ENCODE peak calls at places on chromosome 3, in four cellular contexts. Q, Y, M and J are unnamed samples.
A peak's percentile ranks its signal among the peaks of the same experiment; 100 is the strongest.

GRCh38 chr3:94137377-94137776 is 74.5 kb downstream of the NSUN3 start:
- DNase-seq in Y (no peak), Q (no peak), M (no peak), J (no peak)

GRCh38 chr3:195185574-195185973 is 85.4 kb downstream of the XXYLT1 start:
- DNase-seq in Y (peak; percentile 91), Q (no peak), M (peak; percentile 58), J (no peak)

GRCh38 chr3:157393076-157393475 is 43.6 kb upstream of the PTX3 start:
- DNase-seq in M (peak; percentile 27), Q (no peak), Y (no peak), J (no peak)

GRCh38 chr3:119018690-119019463 is 15.8 kb downstream of the IGSF11 start:
- DNase-seq in Y (no peak), M (no peak), Q (no peak), J (no peak)

GRCh38 chr3:104886220-104886995 is 480.3 kb upstream of the ALCAM start:
- DNase-seq in M (peak; percentile 63), Y (no peak), Q (no peak), J (no peak)

GRCh38 chr3:66195347-66195783 is 25.4 kb upstream of the SLC25A26 start:
- DNase-seq in M (peak; percentile 46), Q (peak; percentile 60), Y (peak; percentile 55), J (peak; percentile 90)

GRCh38 chr3:4588410-4588809 is 95.3 kb downstream of the ITPR1 start:
- DNase-seq in Q (peak; percentile 11), M (peak; percentile 51), Y (no peak), J (no peak)

GRCh38 chr3:133828576-133829309 is 23.1 kb downstream of the SRPRB start:
- DNase-seq in Y (no peak), Q (no peak), M (no peak), J (no peak)

GRCh38 chr3:197028711-197029510 is 706 bp downstream of the MELTF start:
- DNase-seq in Q (no peak), M (peak; percentile 36), Y (peak; percentile 57), J (peak; percentile 37)

GRCh38 chr3:66394261-66395249 is 106.3 kb downstream of the LRIG1 start:
- DNase-seq in Y (no peak), Q (no peak), M (no peak), J (no peak)

GRCh38 chr3:13707456-13707855 is 158.5 kb downstream of the FBLN2 start:
- DNase-seq in Y (no peak), Q (no peak), M (no peak), J (no peak)

GRCh38 chr3:113968986-113969385 is 21.2 kb downstream of the ZDHHC23 start:
- DNase-seq in Y (no peak), M (no peak), Q (no peak), J (peak; percentile 40)

GRCh38 chr3:145952541-145952940 is 208.4 kb downstream of the PLOD2 start:
- DNase-seq in M (peak; percentile 4), Y (no peak), Q (no peak), J (no peak)

GRCh38 chr3:190258634-190259033 is 63.6 kb downstream of the CLDN1 start:
- DNase-seq in M (no peak), Q (no peak), Y (no peak), J (peak; percentile 72)

GRCh38 chr3:78967061-78967460 is 800.7 kb downstream of the ROBO1 start:
- DNase-seq in Q (no peak), Y (no peak), M (peak; percentile 20), J (no peak)

GRCh38 chr3:123444023-123444422 is 4.9 kb downstream of the ADCY5 start:
- DNase-seq in M (no peak), Q (no peak), Y (no peak), J (no peak)

GRCh38 chr3:128218476-128218829 is 65.2 kb downstream of the EEFSEC start:
- DNase-seq in Q (no peak), M (no peak), Y (no peak), J (no peak)

GRCh38 chr3:141087071-141087824 is 36.1 kb downstream of the SPSB4 start:
- DNase-seq in M (no peak), Y (no peak), Q (no peak), J (no peak)

GRCh38 chr3:156449712-156450574 is 105.0 kb downstream of the SSR3 start:
- DNase-seq in M (peak; percentile 64), Q (peak; percentile 55), Y (no peak), J (peak; percentile 39)

GRCh38 chr3:185070491-185071335 is 82.1 kb downstream of the C3orf70 start:
- DNase-seq in Q (peak; percentile 49), Y (peak; percentile 15), M (peak; percentile 46), J (peak; percentile 12)

GRCh38 chr3:178306427-178307115 is 229.7 kb upstream of the KCNMB2 start:
- DNase-seq in Q (no peak), M (no peak), Y (no peak), J (no peak)

GRCh38 chr3:71784914-71785593 is at the start of gene PROK2:
- DNase-seq in M (no peak), Q (peak; percentile 33), Y (no peak), J (peak; percentile 32)

GRCh38 chr3:52834871-52835501 is at the start of gene MUSTN1:
- DNase-seq in Y (no peak), M (no peak), Q (peak; percentile 40), J (no peak)

GRCh38 chr3:136350557-136350956 is 100.4 kb downstream of the PCCB start:
- DNase-seq in M (no peak), Q (no peak), Y (no peak), J (no peak)

GRCh38 chr3:147360936-147361670 is 45.2 kb downstream of the ZIC4 start:
- DNase-seq in Y (no peak), M (no peak), Q (peak; percentile 29), J (peak; percentile 53)

GRCh38 chr3:18747383-18747782 is 322.2 kb upstream of the SATB1 start:
- DNase-seq in Q (no peak), M (no peak), Y (no peak), J (no peak)

GRCh38 chr3:50390523-50391177 is 31.3 kb upstream of the TMEM115 start:
- DNase-seq in Q (peak; percentile 26), M (no peak), Y (peak; percentile 46), J (no peak)

GRCh38 chr3:107727102-107727501 is 204.3 kb downstream of the BBX start:
- DNase-seq in Y (no peak), M (no peak), Q (no peak), J (no peak)

GRCh38 chr3:9914559-9915251 is 2.2 kb upstream of the IL17RC start:
- DNase-seq in Y (no peak), Q (no peak), M (no peak), J (peak; percentile 78)

GRCh38 chr3:148106062-148106461 is 591.6 kb upstream of the AGTR1 start:
- DNase-seq in M (no peak), Q (no peak), Y (no peak), J (no peak)

GRCh38 chr3:121720163-121720562 is 29.4 kb downstream of the GOLGB1 start:
- DNase-seq in Q (no peak), Y (no peak), M (no peak), J (no peak)

GRCh38 chr3:56089739-56090138 is 378.5 kb downstream of the ERC2 start:
- DNase-seq in Q (no peak), Y (no peak), M (no peak), J (no peak)

GRCh38 chr3:39896184-39896583 is 86.8 kb downstream of the MYRIP start:
- DNase-seq in Q (no peak), Y (no peak), M (no peak), J (no peak)

GRCh38 chr3:194986208-194987043 is 284.5 kb downstream of the XXYLT1 start:
- DNase-seq in Q (no peak), M (peak; percentile 88), Y (peak; percentile 85), J (peak; percentile 92)

GRCh38 chr3:159928071-159928491 is 60.6 kb upstream of the IL12A start:
- DNase-seq in Y (peak; percentile 25), Q (no peak), M (peak; percentile 58), J (no peak)

GRCh38 chr3:38579551-38580449 is 69.7 kb downstream of the SCN5A start:
- DNase-seq in Q (no peak), Y (no peak), M (no peak), J (no peak)

GRCh38 chr3:48222616-48223513 is at the start of gene CAMP:
- DNase-seq in Q (peak; percentile 70), Y (peak; percentile 95), M (peak; percentile 91), J (no peak)
- TF ChIP-seq EZH2 in Q (no peak), Y (no peak), M (no peak), J (no peak)

DNA sequence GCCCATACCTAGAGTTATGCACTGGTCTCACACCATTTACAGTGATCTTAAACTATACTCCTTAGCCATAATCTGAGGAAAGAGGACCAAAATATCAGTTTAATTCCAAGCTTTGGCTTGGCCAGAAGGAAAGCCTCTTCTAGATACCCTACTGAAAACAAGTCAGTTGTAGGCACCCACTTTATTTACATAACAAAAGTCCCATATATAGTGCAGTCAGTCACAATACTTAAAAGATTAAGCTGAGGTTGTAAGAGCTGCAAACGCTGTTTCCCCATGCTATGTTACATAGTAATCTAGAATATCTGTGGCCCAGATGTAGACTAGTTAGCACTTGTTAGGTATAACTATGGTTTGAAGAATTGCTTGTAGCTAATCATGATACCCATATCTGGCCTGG is 160.3 kb upstream of the SLC2A2 start:
- DNase-seq in Y (no peak), Q (no peak), M (no peak), J (no peak)
- H3K36me3 ChIP-seq in Y (peaks cover 19% of the 10 kb centered on the region), Q (no peaks in the 10 kb centered on the region), M (no peaks in the 10 kb centered on the region), J (no peaks in the 10 kb centered on the region)

GRCh38 chr3:17013571-17013970 is 128.8 kb downstream of the PLCL2 start:
- DNase-seq in M (no peak), Q (no peak), Y (no peak), J (no peak)
- TF ChIP-seq EZH2 in M (no peak), Q (no peak), Y (no peak), J (no peak)

GRCh38 chr3:36893137-36893557 is 51.7 kb downstream of the TRANK1 start:
- DNase-seq in Y (no peak), M (peak; percentile 34), Q (peak; percentile 48), J (peak; percentile 99)

GRCh38 chr3:36894924-36895323 is 49.9 kb downstream of the TRANK1 start:
- DNase-seq in Y (no peak), Q (no peak), M (no peak), J (no peak)

GRCh38 chr3:36892457-36893136 is 52.3 kb downstream of the TRANK1 start:
- DNase-seq in M (no peak), Y (no peak), Q (no peak), J (no peak)

GRCh38 chr3:36891651-36892268 is 53.1 kb downstream of the TRANK1 start:
- DNase-seq in Y (no peak), Q (no peak), M (no peak), J (peak; percentile 98)

DNA sequence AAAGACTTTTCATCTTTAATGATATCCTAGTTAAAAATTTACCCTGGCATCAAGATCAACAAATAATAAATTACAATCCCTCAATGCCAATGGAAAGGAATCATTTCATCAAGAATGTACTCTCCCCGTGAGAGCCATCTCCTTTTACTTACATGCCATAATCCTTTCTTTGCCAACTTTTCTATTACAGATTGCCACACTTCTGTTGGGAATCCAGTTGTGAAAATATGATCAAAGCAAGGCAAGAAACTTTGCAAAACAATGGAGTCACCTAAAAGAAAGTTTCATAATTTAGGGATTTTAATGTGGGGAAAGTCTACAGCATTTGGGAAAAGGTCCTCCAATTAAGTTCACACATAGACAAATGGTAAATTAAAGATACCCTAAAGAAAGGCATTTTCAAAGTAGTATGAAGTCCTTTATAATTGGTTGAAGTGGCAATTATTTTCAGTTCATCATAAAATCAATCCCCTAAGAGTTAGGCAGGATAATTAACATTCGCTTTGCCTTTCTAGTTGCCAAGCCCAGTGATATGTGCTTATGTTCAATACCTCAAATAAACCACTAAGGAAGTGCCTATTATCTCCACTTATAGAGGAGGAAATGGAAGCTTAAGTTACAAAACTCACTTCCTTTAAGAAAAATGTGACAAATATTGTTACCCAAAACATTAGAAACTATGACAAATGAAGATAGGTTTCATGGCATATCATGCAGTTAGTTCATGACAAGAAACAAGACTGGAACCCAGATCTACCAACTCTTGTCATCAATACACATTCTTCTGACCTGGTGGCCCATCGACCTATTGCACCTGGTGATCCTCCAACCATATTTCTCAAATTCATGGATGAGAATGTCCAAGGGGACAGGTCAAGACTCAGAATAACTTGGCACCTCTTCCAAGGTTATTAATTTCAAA is 49.1 kb downstream of the TRANK1 start:
- DNase-seq in Q (no peak), Y (no peak), M (no peak), J (peak; percentile 88)
- H3K36me3 ChIP-seq in Q (no peaks in the 10 kb centered on the region), Y (no peaks in the 10 kb centered on the region), M (no peaks in the 10 kb centered on the region), J (no peaks in the 10 kb centered on the region)